ENCODE peak calls at places on chromosomes 1 and 21, in eight cellular contexts. H, J, S, X, U, P, A and Z are unnamed samples.

GRCh38 chr21:33487996-33488395 is 3.5 kb downstream of the DNAJC28 start:
- DNase-seq in S (no peak), U (no peak), X (no peak), J (no peak), A (no peak), P (no peak), H (no peak), Z (no peak)

GRCh38 chr1:215704089-215704860 is 137.2 kb downstream of the KCTD3 start:
- DNase-seq in A (peak; percentile 66), J (no peak), U (no peak), S (no peak), P (no peak), X (peak; percentile 18), H (no peak), Z (peak; percentile 10)

GRCh38 chr1:182855886-182856285 is 16.7 kb downstream of the DHX9 start:
- DNase-seq in P (no peak), X (no peak), U (no peak), A (no peak), S (no peak), J (no peak), H (no peak), Z (no peak)

GRCh38 chr1:102919659-102920058 is 188.7 kb downstream of the COL11A1 start:
- DNase-seq in H (no peak), J (peak; percentile 77), A (peak; percentile 79), P (peak; percentile 77), U (no peak), X (no peak), S (no peak), Z (no peak)

GRCh38 chr1:178417858-178418257 is 78.9 kb downstream of the CLEC20A start:
- DNase-seq in U (no peak), A (peak; percentile 91), X (no peak), P (peak; percentile 83), J (peak; percentile 69), H (no peak), S (no peak), Z (no peak)

GRCh38 chr1:108708726-108709660 is 3.7 kb upstream of the FNDC7 start:
- DNase-seq in U (no peak), J (no peak), A (no peak), S (no peak), H (no peak), P (no peak), X (peak; percentile 54), Z (no peak)

GRCh38 chr1:234849824-234850223 is 239.8 kb upstream of the IRF2BP2 start:
- DNase-seq in X (no peak), J (peak; percentile 22), U (no peak), P (peak; percentile 33), H (no peak), A (no peak), S (no peak), Z (no peak)

GRCh38 chr1:48673725-48674124 is 103.0 kb downstream of the BEND5 start:
- DNase-seq in J (no peak), H (no peak), P (no peak), S (no peak), A (no peak), X (no peak), U (no peak), Z (no peak)

GRCh38 chr1:60935599-60935990 is 146.8 kb upstream of the NFIA start:
- DNase-seq in X (no peak), H (no peak), S (no peak), P (no peak), A (no peak), U (no peak), J (no peak), Z (no peak)

GRCh38 chr1:85846706-85847105 is 138.5 kb upstream of the ZNHIT6 start:
- DNase-seq in P (no peak), A (no peak), H (no peak), U (no peak), S (no peak), X (no peak), J (no peak), Z (no peak)

GRCh38 chr1:17260264-17260663 is 11.4 kb downstream of the PADI3 start:
- DNase-seq in S (no peak), P (no peak), J (no peak), H (no peak), A (no peak), X (no peak), U (no peak), Z (no peak)

GRCh38 chr1:47918257-47918867 is 78.8 kb downstream of the TRABD2B start:
- DNase-seq in S (no peak), X (no peak), U (no peak), P (no peak), J (no peak), H (no peak), A (no peak), Z (no peak)

DNA sequence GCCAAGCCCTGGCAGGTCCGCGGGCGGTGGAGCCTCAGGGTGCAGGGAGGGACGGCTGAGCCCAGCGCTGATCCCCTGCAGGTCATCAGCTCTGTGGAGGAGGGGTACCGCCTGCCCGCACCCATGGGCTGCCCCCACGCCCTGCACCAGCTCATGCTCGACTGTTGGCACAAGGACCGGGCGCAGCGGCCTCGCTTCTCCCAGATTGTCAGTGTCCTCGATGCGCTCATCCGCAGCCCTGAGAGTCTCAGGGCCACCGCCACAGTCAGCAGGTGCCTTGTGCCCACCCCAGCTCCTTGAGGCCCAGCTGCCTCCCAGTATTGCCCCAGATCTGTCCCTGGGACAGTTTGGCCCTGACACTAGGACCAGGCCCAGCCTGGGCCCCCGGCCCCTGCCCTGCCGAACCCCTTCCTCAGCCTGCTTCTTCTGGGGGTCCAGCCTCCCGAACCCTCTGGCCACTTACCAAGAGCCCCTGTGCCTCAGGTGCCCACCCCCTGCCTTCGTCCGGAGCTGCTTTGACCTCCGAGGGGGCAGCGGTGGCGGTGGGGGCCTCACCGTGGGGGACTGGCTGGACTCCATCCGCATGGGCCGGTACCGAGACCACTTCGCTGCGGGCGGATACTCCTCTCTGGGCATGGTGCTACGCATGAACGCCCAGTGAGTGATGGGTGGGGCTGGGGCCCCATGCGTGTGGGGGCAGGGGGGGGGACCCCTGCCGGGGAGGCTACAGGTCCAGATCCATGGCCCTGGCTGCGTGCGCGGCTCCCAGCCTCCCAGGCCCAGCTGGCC is 35.4 kb upstream of the C1QA start:
- DNase-seq in X (no peak), P (no peak), J (no peak), H (no peak), S (no peak), A (no peak), U (no peak), Z (no peak)
- TF ChIP-seq CTCF in X (no peak), P (no peak), J (no peak), H (no peak), S (no peak), A (no peak), U (no peak), Z (no peak)

GRCh38 chr1:157948547-157949152 is 44.8 kb upstream of the KIRREL1 start:
- DNase-seq in P (peak; percentile 33), S (peak; percentile 14), H (no peak), X (peak; percentile 46), J (peak; percentile 6), A (peak; percentile 42), U (no peak), Z (peak; percentile 41)
- TF ChIP-seq CTCF in P (peak; percentile 63), S (peak; percentile 63), H (peak; percentile 28), X (peak; percentile 60), J (peak; percentile 42), A (peak; percentile 49), U (peak; percentile 43), Z (peak; percentile 54)

GRCh38 chr1:99326215-99326949 is 62.1 kb downstream of the PLPPR4 start:
- DNase-seq in A (no peak), J (no peak), S (no peak), P (no peak), X (no peak), H (no peak), U (no peak), Z (no peak)

GRCh38 chr1:99331083-99331482 is 66.8 kb downstream of the PLPPR4 start:
- DNase-seq in X (no peak), J (no peak), H (no peak), P (no peak), U (no peak), S (no peak), A (no peak), Z (no peak)

GRCh38 chr1:99328171-99328570 is 63.9 kb downstream of the PLPPR4 start:
- DNase-seq in A (no peak), P (no peak), J (no peak), S (no peak), X (no peak), H (no peak), U (no peak), Z (no peak)

DNA sequence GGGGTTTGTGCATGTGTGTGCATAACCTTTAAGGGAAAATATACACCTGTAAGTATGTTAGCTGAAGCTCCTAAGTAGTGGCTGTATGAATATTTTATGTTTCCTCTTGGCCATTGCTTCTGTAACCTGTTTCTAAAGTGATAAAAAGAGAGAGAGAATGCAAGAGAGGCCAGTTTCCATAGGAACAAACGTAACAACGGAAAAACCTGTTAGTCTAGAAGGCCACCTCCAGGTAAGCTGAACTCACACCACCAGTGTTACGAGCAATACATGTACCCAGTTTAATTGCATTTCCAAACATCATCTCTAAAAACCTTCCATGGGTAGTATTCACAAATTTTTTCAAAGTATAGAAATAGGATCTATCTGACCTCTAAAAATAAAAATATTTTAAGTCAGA is 63.1 kb downstream of the PLPPR4 start:
- DNase-seq in P (no peak), U (no peak), J (no peak), H (no peak), S (no peak), A (no peak), X (no peak), Z (no peak)
- TF ChIP-seq CTCF in P (no peak), U (no peak), J (no peak), H (no peak), S (no peak), A (no peak), X (no peak), Z (no peak)

GRCh38 chr1:226700861-226701260 is 38.2 kb downstream of the ITPKB start:
- DNase-seq in J (no peak), H (no peak), U (no peak), A (no peak), S (no peak), X (peak; percentile 55), P (no peak), Z (no peak)

GRCh38 chr1:226699166-226699565 is 39.9 kb downstream of the ITPKB start:
- DNase-seq in A (no peak), H (no peak), U (no peak), S (no peak), X (no peak), J (no peak), P (no peak), Z (no peak)

GRCh38 chr1:226702957-226703831 is 35.9 kb downstream of the ITPKB start:
- DNase-seq in J (peak; percentile 80), S (peak; percentile 56), H (peak; percentile 77), A (peak; percentile 94), P (peak; percentile 84), U (peak; percentile 82), X (peak; percentile 84), Z (peak; percentile 92)

GRCh38 chr1:226704169-226704921 is 34.7 kb downstream of the ITPKB start:
- DNase-seq in X (no peak), S (no peak), J (no peak), H (no peak), P (no peak), U (no peak), A (no peak), Z (no peak)

DNA sequence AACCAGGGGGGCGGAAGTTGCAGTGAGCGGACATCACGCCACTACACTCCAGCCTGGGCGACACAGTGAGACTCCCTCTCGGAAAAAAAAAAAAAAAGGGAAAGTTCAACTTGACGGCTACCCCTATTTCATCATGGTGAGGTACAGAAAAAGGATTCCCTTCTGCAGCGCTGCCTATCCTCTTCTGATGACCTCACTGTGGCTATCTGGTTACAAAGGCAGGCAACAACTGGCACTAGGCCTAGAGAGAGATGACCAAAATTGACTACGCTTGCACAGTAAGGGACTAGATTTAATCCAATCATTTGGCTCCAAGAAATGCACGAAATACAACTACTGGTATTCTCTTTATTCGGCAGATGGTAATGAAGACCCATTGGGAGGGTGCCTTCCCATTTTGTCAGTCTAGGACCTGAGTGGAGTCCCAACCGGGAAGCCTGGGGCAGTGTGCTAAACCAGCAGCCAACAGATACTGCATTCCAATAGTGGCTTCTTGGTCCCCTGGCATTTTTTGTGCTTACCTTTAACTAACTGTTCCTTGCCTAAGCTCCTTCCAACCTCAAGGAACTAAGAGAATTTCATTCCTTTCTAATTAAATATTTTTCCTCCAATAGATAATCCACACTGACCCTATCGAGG is 36.6 kb downstream of the ITPKB start:
- DNase-seq in P (peak; percentile 70), S (no peak), A (peak; percentile 88), J (peak; percentile 72), U (no peak), X (no peak), H (no peak), Z (no peak)
- TF ChIP-seq CTCF in P (no peak), S (no peak), A (no peak), J (no peak), U (no peak), X (no peak), H (no peak), Z (no peak)